ENCODE peak calls at places on chromosomes 7 and 10, in eight cellular contexts. V, S, K, O, X, J, U and R are unnamed samples.
A peak's percentile ranks its signal among the peaks of the same experiment; 100 is the strongest.

GRCh38 chr7:135710417-135711138 is 17.4 kb downstream of the SLC13A4 start:
- DNase-seq in X (no peak), S (no peak), J (peak; percentile 18), O (no peak), V (no peak), U (no peak), K (peak; percentile 66), R (no peak)

GRCh38 chr10:88110355-88110754 is 246.9 kb downstream of the PTEN start:
- DNase-seq in X (peak; percentile 74), O (no peak), V (no peak), S (no peak), K (no peak), J (peak; percentile 67), U (no peak), R (peak; percentile 74)

GRCh38 chr10:116690356-116691078 is 51.8 kb downstream of the HSPA12A start:
- DNase-seq in J (no peak), V (no peak), O (no peak), S (peak; percentile 38), U (no peak), K (no peak), X (peak; percentile 28), R (no peak)

GRCh38 chr7:44608916-44609648 is 2.7 kb downstream of the OGDH start:
- DNase-seq in O (no peak), J (peak; percentile 34), S (peak; percentile 33), K (no peak), U (no peak), V (no peak), X (peak; percentile 33), R (peak; percentile 11)

GRCh38 chr7:101985646-101986199 is 168.3 kb downstream of the CUX1 start:
- DNase-seq in S (no peak), O (no peak), U (no peak), J (no peak), V (no peak), X (no peak), K (no peak), R (no peak)

GRCh38 chr7:83646027-83646426 is 2.9 kb downstream of the SEMA3E start:
- DNase-seq in S (no peak), J (no peak), O (no peak), K (no peak), X (no peak), U (no peak), V (no peak), R (no peak)

GRCh38 chr10:46002916-46003693 is 27.3 kb downstream of the NCOA4 start:
- DNase-seq in S (no peak), O (no peak), K (no peak), U (no peak), X (peak; percentile 49), J (no peak), V (no peak), R (no peak)

GRCh38 chr10:107059058-107059457 is 105.4 kb downstream of the SORCS1 start:
- DNase-seq in J (no peak), K (no peak), X (no peak), V (no peak), O (no peak), U (no peak), S (no peak), R (no peak)

GRCh38 chr10:132444877-132445351 is 47.9 kb downstream of the PWWP2B start:
- DNase-seq in S (no peak), K (no peak), J (no peak), O (no peak), U (no peak), X (no peak), V (no peak), R (no peak)

GRCh38 chr7:22173884-22174573 is 182.9 kb downstream of the RAPGEF5 start:
- DNase-seq in S (no peak), U (no peak), V (no peak), X (no peak), K (peak; percentile 30), J (peak; percentile 20), O (no peak), R (no peak)

GRCh38 chr10:48527691-48528212 is 77.1 kb downstream of the ARHGAP22 start:
- DNase-seq in X (no peak), U (peak; percentile 32), V (no peak), J (no peak), S (no peak), O (no peak), K (no peak), R (no peak)

GRCh38 chr7:154474903-154475520 is 422.8 kb downstream of the DPP6 start:
- DNase-seq in J (no peak), U (no peak), V (no peak), K (no peak), O (no peak), S (no peak), X (no peak), R (no peak)

GRCh38 chr7:110568388-110568787 is 522.5 kb upstream of the LRRN3 start:
- DNase-seq in U (no peak), J (peak; percentile 0), S (no peak), V (no peak), K (no peak), X (no peak), O (no peak), R (no peak)

GRCh38 chr7:110568932-110569331 is 522.0 kb upstream of the LRRN3 start:
- DNase-seq in S (no peak), U (no peak), K (no peak), X (no peak), O (no peak), V (no peak), J (no peak), R (no peak)

GRCh38 chr7:110569486-110569885 is 521.4 kb upstream of the LRRN3 start:
- DNase-seq in K (no peak), J (no peak), O (no peak), V (no peak), X (no peak), U (no peak), S (no peak), R (no peak)

GRCh38 chr7:110573862-110574528 is 516.9 kb upstream of the LRRN3 start:
- DNase-seq in U (no peak), S (no peak), X (peak; percentile 77), K (no peak), J (peak; percentile 34), O (no peak), V (no peak), R (peak; percentile 89)
- TF ChIP-seq CTCF in U (no peak), S (no peak), X (no peak), K (no peak), J (no peak), O (no peak), V (no peak), R (no peak)

GRCh38 chr7:26291699-26292538 is at the start of gene SNX10:
- DNase-seq in X (no peak), S (peak; percentile 34), J (peak; percentile 41), K (peak; percentile 82), O (peak; percentile 69), V (no peak), U (no peak), R (no peak)
- TF ChIP-seq CTCF in X (peak; percentile 3), S (peak; percentile 23), J (peak; percentile 34), K (peak; percentile 70), O (no peak), V (no peak), U (no peak), R (no peak)

GRCh38 chr10:69868821-69869220 is 67.1 kb downstream of the COL13A1 start:
- DNase-seq in S (no peak), U (no peak), O (no peak), X (no peak), K (no peak), J (no peak), V (no peak), R (no peak)
- TF ChIP-seq CTCF in S (no peak), U (no peak), O (no peak), X (no peak), K (no peak), J (no peak), V (no peak), R (no peak)

DNA sequence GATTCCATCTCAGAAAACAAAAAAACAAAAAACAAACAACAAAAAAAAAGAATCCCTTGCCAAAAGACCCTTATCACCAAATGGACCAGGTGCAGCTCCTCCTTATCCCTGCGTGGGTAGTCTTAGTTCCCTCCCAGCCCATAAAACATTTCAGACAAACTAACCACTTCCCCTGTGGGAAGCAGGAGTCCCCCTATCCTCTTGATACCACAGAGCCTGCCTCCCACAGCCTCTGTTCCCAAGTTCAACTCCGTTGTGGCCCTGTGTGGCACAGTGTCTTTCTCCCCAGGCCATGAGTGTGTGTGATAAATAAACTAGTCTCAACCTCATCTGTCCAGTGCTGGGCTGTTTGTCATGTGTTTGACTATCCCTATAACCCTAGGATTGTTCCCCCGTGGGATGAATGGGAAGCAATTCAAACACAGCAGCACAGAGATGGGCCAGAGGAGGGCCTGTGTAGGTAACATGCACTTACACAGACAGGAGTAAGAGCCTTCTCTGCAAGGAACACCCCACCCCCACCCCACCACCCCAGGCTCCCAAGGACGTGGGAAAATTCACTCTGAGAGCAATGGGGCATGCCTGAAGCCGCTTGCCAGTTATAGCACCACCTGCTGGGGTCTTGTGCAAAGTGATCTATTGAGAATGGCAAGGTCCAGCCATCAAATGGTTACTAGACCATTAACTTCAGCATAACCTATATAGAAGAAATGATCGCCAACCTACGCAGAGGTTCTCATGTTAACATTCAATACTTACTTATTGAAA is 147.1 kb upstream of the GHITM start:
- DNase-seq in V (no peak), X (no peak), U (no peak), S (peak; percentile 11), K (peak; percentile 24), O (peak; percentile 33), J (no peak), R (no peak)
- TF ChIP-seq CTCF in V (no peak), X (peak; percentile 11), U (peak; percentile 27), S (peak; percentile 29), K (peak; percentile 38), O (no peak), J (no peak), R (peak; percentile 19)

GRCh38 chr7:149853157-149853556 is 15.0 kb downstream of the ZNF862 start:
- DNase-seq in X (no peak), J (no peak), O (no peak), U (no peak), S (no peak), K (no peak), V (no peak), R (peak; percentile 9)

GRCh38 chr7:149849174-149849573 is 11.0 kb downstream of the ZNF862 start:
- DNase-seq in U (no peak), X (no peak), K (no peak), S (no peak), O (no peak), J (no peak), V (no peak), R (no peak)

GRCh38 chr7:149851449-149851848 is 13.3 kb downstream of the ZNF862 start:
- DNase-seq in V (no peak), X (no peak), S (no peak), J (no peak), O (no peak), U (no peak), K (no peak), R (no peak)

GRCh38 chr7:149850716-149851115 is 12.5 kb downstream of the ZNF862 start:
- DNase-seq in O (no peak), V (no peak), S (no peak), K (no peak), X (no peak), J (no peak), U (no peak), R (no peak)

GRCh38 chr7:149850007-149850594 is 11.9 kb downstream of the ZNF862 start:
- DNase-seq in O (no peak), J (no peak), X (no peak), K (no peak), U (no peak), V (no peak), S (no peak), R (no peak)
- TF ChIP-seq CTCF in O (no peak), J (no peak), X (no peak), K (no peak), U (no peak), V (no peak), S (no peak), R (no peak)